ENCODE peak calls at places on chromosomes 7 and 10, in ten cellular contexts. T is AG09309; J is PC-3; B is endothelial cell; N is brain microvascular endothelial cell; V is GM12865; R is transverse colon; F is left ventricle myocardium inferior; X is CD8-positive, alpha-beta T cell; A is cardiac fibroblast. U is an unnamed sample.

GRCh38 chr7:14073988-14074387 is 84.5 kb upstream of the ETV1 start:
- DNase-seq in T (no peak), J (no peak), B (no peak), N (peak; percentile 4), V (no peak), R (no peak), F (no peak), X (no peak), A (no peak), U (no peak)

GRCh38 chr7:25376207-25376606 is 147.9 kb upstream of the NPVF start:
- DNase-seq in T (no peak), J (no peak), B (no peak), N (no peak), V (no peak), R (no peak), F (no peak), X (no peak), A (no peak), U (no peak)

GRCh38 chr7:22430457-22430856 is 69.5 kb downstream of the STEAP1B start:
- DNase-seq in T (peak; percentile 42), J (peak; percentile 20), B (no peak), N (peak; percentile 67), V (no peak), R (no peak), F (no peak), X (no peak), A (peak; percentile 92), U (no peak)

GRCh38 chr7:48365010-48365409 is 193.8 kb downstream of the ABCA13 start:
- DNase-seq in T (no peak), J (peak; percentile 82), B (no peak), N (no peak), V (no peak), R (no peak), F (no peak), X (no peak), A (peak; percentile 56), U (no peak)

GRCh38 chr7:11795231-11795630 is 36.8 kb downstream of the THSD7A start:
- DNase-seq in T (no peak), J (no peak), B (no peak), N (no peak), V (no peak), R (no peak), F (no peak), X (no peak), A (no peak), U (no peak)

GRCh38 chr7:24576171-24577052 is 3.2 kb downstream of the PALS2 start:
- DNase-seq in T (peak; percentile 33), J (peak; percentile 75), B (peak; percentile 33), N (peak; percentile 60), V (peak; percentile 79), R (no peak), F (no peak), X (no peak), A (peak; percentile 84), U (peak; percentile 45)

GRCh38 chr7:73700581-73701134 is 17.3 kb downstream of the BUD23 start:
- DNase-seq in T (no peak), J (no peak), B (no peak), N (no peak), V (no peak), R (no peak), F (no peak), X (no peak), A (no peak), U (no peak)

GRCh38 chr10:4201866-4202825 is 417.1 kb upstream of the KLF6 start:
- DNase-seq in T (no peak), J (no peak), B (no peak), N (no peak), V (no peak), R (no peak), F (no peak), X (no peak), A (no peak), U (no peak)

GRCh38 chr10:5043716-5044115 is 40.1 kb upstream of the AKR1C2 start:
- DNase-seq in T (no peak), J (no peak), B (no peak), N (no peak), V (no peak), R (peak; percentile 85), F (no peak), X (no peak), A (peak; percentile 50), U (no peak)

GRCh38 chr7:120941064-120941463 is 9.5 kb upstream of the ING3 start:
- DNase-seq in T (no peak), J (peak; percentile 50), B (no peak), N (no peak), V (no peak), R (no peak), F (no peak), X (no peak), A (peak; percentile 36), U (no peak)

GRCh38 chr7:83366629-83367028 is 203.9 kb upstream of the PCLO start:
- DNase-seq in T (no peak), J (peak; percentile 52), B (no peak), N (no peak), V (no peak), R (no peak), F (no peak), X (no peak), A (no peak), U (no peak)
- TF ChIP-seq CTCF in T (no peak), J (peak; percentile 53), B (peak; percentile 41), N (peak; percentile 3), V (no peak), R (no peak), F (no peak), X (no peak), A (no peak), U (no peak)

DNA sequence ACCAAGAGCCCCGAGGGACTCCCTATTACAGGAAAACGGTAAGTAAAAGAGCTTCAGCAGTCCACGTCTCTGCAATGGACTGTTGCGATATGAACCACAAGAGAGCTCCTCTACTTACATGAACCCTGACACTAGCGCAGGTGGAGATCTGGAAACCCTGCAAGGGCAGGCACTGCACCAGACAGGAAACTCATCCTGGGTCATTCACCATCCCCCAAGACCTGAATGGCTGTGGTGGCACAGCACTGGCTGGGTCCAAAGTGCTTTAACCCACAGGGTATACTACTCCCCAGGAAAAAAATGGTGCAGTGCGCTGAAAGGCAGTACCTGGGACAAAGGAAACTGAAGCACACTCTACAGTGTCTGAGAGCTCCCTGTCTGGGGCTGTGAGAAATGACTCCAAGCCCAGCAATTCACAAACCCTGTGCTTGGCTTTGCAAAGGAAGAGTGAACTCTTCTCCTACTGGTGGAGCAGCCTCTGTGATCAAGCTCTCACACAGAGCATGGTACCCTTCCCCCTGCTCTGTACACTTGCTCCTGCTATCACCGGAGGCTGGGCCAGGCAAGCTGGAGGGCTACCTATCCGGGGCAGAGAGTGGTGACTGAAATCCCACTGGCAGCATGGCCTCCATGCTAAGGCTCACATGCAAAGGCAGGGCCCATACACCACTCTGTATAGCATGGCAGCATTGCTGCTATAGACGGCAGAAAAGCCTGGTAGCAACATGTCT is 44.9 kb downstream of the HIBADH start:
- DNase-seq in T (no peak), J (no peak), B (no peak), N (no peak), V (no peak), R (no peak), F (no peak), X (no peak), A (no peak), U (no peak)
- TF ChIP-seq CTCF in T (no peak), J (no peak), B (no peak), N (no peak), V (no peak), R (no peak), F (no peak), X (no peak), A (no peak), U (no peak)

GRCh38 chr7:127413962-127414361 is 21.5 kb upstream of the ZNF800 start:
- DNase-seq in T (no peak), J (no peak), B (no peak), N (no peak), V (peak; percentile 41), R (no peak), F (no peak), X (no peak), A (no peak), U (no peak)

GRCh38 chr7:127415060-127415742 is 22.7 kb upstream of the ZNF800 start:
- DNase-seq in T (no peak), J (no peak), B (no peak), N (no peak), V (no peak), R (no peak), F (no peak), X (no peak), A (no peak), U (no peak)

GRCh38 chr7:127413326-127413725 is 20.8 kb upstream of the ZNF800 start:
- DNase-seq in T (no peak), J (no peak), B (no peak), N (no peak), V (no peak), R (no peak), F (no peak), X (no peak), A (no peak), U (no peak)

GRCh38 chr7:127404282-127405049 is 12.0 kb upstream of the ZNF800 start:
- DNase-seq in T (no peak), J (no peak), B (no peak), N (no peak), V (no peak), R (no peak), F (no peak), X (no peak), A (no peak), U (peak; percentile 38)

GRCh38 chr7:127409629-127410028 is 17.1 kb upstream of the ZNF800 start:
- DNase-seq in T (no peak), J (no peak), B (no peak), N (no peak), V (no peak), R (no peak), F (no peak), X (no peak), A (no peak), U (no peak)
- TF ChIP-seq CTCF in T (peak; percentile 27), J (no peak), B (no peak), N (peak; percentile 39), V (no peak), R (no peak), F (peak; percentile 23), X (no peak), A (peak; percentile 28), U (peak; percentile 23)

GRCh38 chr10:95478935-95479334 is 82.2 kb downstream of the SORBS1 start:
- DNase-seq in T (no peak), J (no peak), B (no peak), N (no peak), V (no peak), R (no peak), F (no peak), X (no peak), A (no peak), U (no peak)

GRCh38 chr10:95482501-95483248 is 78.5 kb downstream of the SORBS1 start:
- DNase-seq in T (no peak), J (no peak), B (no peak), N (no peak), V (no peak), R (no peak), F (no peak), X (no peak), A (no peak), U (no peak)

GRCh38 chr10:95480901-95481491 is 80.2 kb downstream of the SORBS1 start:
- DNase-seq in T (no peak), J (no peak), B (no peak), N (no peak), V (no peak), R (no peak), F (no peak), X (no peak), A (peak; percentile 10), U (no peak)

GRCh38 chr10:95478185-95478584 is 83.0 kb downstream of the SORBS1 start:
- DNase-seq in T (no peak), J (no peak), B (no peak), N (no peak), V (no peak), R (no peak), F (no peak), X (no peak), A (no peak), U (no peak)

GRCh38 chr10:95480102-95480900 is 80.9 kb downstream of the SORBS1 start:
- DNase-seq in T (no peak), J (no peak), B (peak; percentile 61), N (no peak), V (no peak), R (no peak), F (peak; percentile 40), X (no peak), A (peak; percentile 22), U (no peak)
- TF ChIP-seq CTCF in T (no peak), J (no peak), B (no peak), N (no peak), V (no peak), R (no peak), F (peak; percentile 36), X (no peak), A (peak; percentile 5), U (no peak)

U was measured in GM13977.